ENCODE peak calls at places on chromosomes 5 and 9, in four cellular contexts. E, V, D and H are unnamed samples.

GRCh38 chr5:125717209-125717608 is 706.0 kb upstream of the GRAMD2B start:
- DNase-seq in E (no peak), V (no peak), D (no peak), H (no peak)

GRCh38 chr5:144068926-144069325 is 101.5 kb downstream of the YIPF5 start:
- DNase-seq in E (no peak), V (no peak), D (no peak), H (no peak)

GRCh38 chr5:139268364-139269202 is 25.0 kb upstream of the MATR3 start:
- DNase-seq in E (peak; percentile 66), V (no peak), D (no peak), H (no peak)

GRCh38 chr5:74538206-74538661 is 102.3 kb downstream of the ENC1 start:
- DNase-seq in E (no peak), V (no peak), D (no peak), H (no peak)

GRCh38 chr9:8474937-8475336 is 675.4 kb upstream of the DMAC1 start:
- DNase-seq in E (no peak), V (no peak), D (no peak), H (no peak)

GRCh38 chr5:54738118-54738972 is 220.8 kb downstream of the SNX18 start:
- DNase-seq in E (no peak), V (no peak), D (no peak), H (no peak)

GRCh38 chr5:74556631-74557595 is 83.6 kb downstream of the ENC1 start:
- DNase-seq in E (no peak), V (no peak), D (no peak), H (no peak)

GRCh38 chr5:150774145-150774544 is 4.4 kb upstream of the SMIM3 start:
- DNase-seq in E (no peak), V (no peak), D (no peak), H (no peak)

GRCh38 chr5:169980418-169981053 is at the start of gene INSYN2B:
- DNase-seq in E (peak; percentile 47), V (peak; percentile 76), D (peak; percentile 23), H (peak; percentile 30)

GRCh38 chr9:109419531-109419930 is 78.6 kb downstream of the PTPN3 start:
- DNase-seq in E (no peak), V (no peak), D (no peak), H (no peak)

GRCh38 chr5:89967806-89968444 is 441.6 kb downstream of the CETN3 start:
- DNase-seq in E (no peak), V (no peak), D (no peak), H (no peak)

GRCh38 chr5:52181403-52181802 is 606.3 kb upstream of the ITGA1 start:
- DNase-seq in E (no peak), V (no peak), D (no peak), H (no peak)

GRCh38 chr9:127905788-127906191 is 6.4 kb upstream of the ST6GALNAC6 start:
- DNase-seq in E (peak; percentile 75), V (no peak), D (peak; percentile 77), H (peak; percentile 75)

GRCh38 chr9:76704601-76705204 is 59.5 kb upstream of the PCA3 start:
- DNase-seq in E (peak; percentile 70), V (no peak), D (peak; percentile 77), H (no peak)

GRCh38 chr9:89878003-89878411 is 273.2 kb downstream of the GADD45G start:
- DNase-seq in E (no peak), V (peak; percentile 42), D (no peak), H (no peak)

GRCh38 chr5:134526483-134527155 is 1.1 kb downstream of the JADE2 start:
- DNase-seq in E (peak; percentile 83), V (peak; percentile 83), D (peak; percentile 85), H (peak; percentile 85)

GRCh38 chr5:98492258-98492657 is 281.2 kb upstream of the RGMB start:
- DNase-seq in E (no peak), V (no peak), D (no peak), H (no peak)

GRCh38 chr5:143443330-143443729 is 39.8 kb upstream of the NR3C1 start:
- DNase-seq in E (no peak), V (no peak), D (no peak), H (no peak)

GRCh38 chr9:68895741-68896478 is 118.0 kb downstream of the PRKACG start:
- DNase-seq in E (peak; percentile 81), V (no peak), D (peak; percentile 77), H (peak; percentile 39)

GRCh38 chr9:111298831-111299603 is 31.0 kb downstream of the OR2K2 start:
- DNase-seq in E (peak; percentile 71), V (no peak), D (peak; percentile 37), H (peak; percentile 37)
- TF ChIP-seq CTCF in E (peak; percentile 54), V (peak; percentile 95), D (peak; percentile 92), H (peak; percentile 58)

DNA sequence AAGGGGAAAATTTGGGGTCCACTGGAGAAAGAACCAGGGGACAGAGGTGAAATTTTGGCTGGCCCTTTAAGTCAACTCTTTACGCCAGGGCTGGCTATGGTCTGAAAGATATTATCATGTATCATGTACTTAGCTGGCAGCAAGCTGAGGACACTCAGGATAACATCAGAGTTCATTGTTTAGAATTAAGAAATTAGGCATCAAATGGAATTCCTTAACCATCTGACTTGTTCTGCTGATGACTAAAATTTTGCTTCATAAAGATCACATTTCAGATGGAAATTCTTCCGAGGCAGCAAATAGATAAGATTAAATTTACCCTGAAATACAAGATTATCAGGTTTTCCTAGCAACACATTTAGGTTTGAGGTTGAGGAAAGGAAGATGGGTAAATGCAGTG is 269.4 kb upstream of the KLF9 start:
- DNase-seq in E (no peak), V (no peak), D (no peak), H (no peak)
- TF ChIP-seq CTCF in E (no peak), V (no peak), D (no peak), H (no peak)

DNA sequence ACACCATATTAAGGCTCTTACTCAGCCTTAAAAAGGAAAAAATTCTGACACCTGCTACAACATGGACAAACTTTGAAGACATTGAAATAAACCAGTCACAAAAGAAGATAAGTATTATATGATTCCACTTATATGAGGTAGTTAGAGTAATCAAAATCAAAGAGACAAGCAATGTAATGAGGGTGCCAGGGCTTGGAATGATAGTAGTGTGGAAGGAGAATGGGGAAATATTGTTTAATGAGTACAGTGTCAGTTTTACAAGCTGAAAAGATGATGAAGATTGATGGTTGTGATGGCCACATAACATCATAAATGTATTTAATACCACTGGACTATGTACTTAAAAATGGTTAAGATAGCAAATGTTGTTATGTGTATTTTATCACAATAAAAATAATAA is 485.7 kb downstream of the SPATA31D1 start:
- DNase-seq in E (no peak), V (no peak), D (no peak), H (no peak)
- TF ChIP-seq CTCF in E (no peak), V (no peak), D (no peak), H (no peak)

GRCh38 chr5:53480474-53481353 is at the start of gene FST:
- DNase-seq in E (no peak), V (peak; percentile 71), D (no peak), H (peak; percentile 53)

GRCh38 chr5:53481354-53481886 is 991 bp downstream of the FST start:
- DNase-seq in E (no peak), V (no peak), D (no peak), H (no peak)

GRCh38 chr5:53482717-53483638 is 2.5 kb downstream of the FST start:
- DNase-seq in E (peak; percentile 29), V (no peak), D (peak; percentile 17), H (peak; percentile 48)

GRCh38 chr5:53479656-53480473 is 564 bp upstream of the FST start:
- DNase-seq in E (peak; percentile 30), V (no peak), D (no peak), H (peak; percentile 54)

DNA sequence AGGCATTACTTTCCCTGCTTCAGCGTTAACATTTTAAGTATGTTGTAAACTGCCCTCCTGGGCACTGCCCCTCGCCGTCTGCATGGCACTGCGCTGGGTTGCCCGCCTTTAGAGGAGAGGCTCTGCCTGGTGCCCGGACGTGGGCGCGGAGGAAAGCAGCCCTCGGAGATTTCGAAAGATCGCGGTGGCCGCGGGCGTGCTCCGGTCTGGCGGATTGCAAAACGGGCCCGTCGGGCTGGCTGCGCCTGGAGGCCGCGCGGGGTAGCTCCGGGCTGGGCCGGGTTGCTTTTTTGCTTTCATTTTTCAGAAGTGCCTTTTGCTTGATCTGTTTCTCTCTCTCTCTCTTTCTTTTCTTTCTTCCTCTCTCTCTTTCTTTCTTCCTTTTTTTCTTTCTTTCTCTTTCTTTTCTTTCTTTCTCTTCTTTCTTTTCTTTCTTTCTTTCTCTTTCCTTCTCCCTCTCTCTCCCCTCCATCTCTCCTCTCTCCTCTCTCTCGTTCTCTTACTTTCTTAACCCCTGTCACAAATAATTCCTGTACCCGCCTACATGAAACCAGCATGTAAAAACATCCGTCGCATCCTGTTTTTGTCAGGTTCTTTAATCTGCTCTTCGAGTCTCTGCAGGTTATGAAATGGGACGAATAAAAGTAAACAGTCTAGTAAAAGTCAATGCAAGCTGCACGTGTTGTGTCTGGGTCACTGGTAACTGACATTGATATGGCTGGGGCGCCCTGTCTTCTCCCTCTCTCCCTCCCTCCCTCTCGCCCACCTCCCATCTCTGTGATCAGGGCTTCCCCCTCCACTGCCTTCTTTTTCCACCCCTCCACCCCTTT is 1.7 kb downstream of the FST start:
- DNase-seq in E (peak; percentile 71), V (no peak), D (peak; percentile 23), H (peak; percentile 77)
- TF ChIP-seq CTCF in E (no peak), V (peak; percentile 66), D (no peak), H (no peak)

GRCh38 chr5:179820483-179821297 is at the start of gene SQSTM1:
- DNase-seq in E (peak; percentile 88), V (peak; percentile 87), D (peak; percentile 88), H (peak; percentile 93)
- TF ChIP-seq CTCF in E (no peak), V (peak; percentile 44), D (no peak), H (peak; percentile 0)

GRCh38 chr5:1204693-1205242 is 3.4 kb downstream of the SLC6A19 start:
- DNase-seq in E (no peak), V (no peak), D (peak; percentile 6), H (no peak)
- TF ChIP-seq CTCF in E (no peak), V (peak; percentile 70), D (no peak), H (no peak)

DNA sequence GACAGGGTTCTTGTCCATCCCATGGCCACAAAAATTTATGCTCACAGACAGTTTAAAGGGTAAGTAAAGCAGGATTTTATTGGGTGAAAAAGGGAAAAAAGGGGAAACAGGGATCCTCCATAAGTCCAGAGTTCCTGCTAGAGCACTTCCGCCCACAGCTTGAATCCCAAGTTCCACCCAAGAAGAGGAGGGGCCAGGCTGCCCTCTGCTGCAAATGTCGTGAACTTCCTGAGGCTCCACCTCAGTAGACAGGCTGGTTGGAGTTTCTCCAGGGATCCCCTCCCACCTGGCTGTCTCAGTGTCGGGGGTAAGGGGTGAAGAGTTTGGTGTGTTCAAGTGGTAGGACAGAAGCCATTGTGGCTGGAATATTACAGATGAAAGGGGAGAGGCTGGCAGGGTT is 275.0 kb upstream of the SGCD start:
- DNase-seq in E (no peak), V (no peak), D (no peak), H (no peak)
- TF ChIP-seq CTCF in E (no peak), V (no peak), D (no peak), H (no peak)